ENCODE peak calls at places on chromosomes 1 and 21, in five cellular contexts. T is sigmoid colon, H is cardiac muscle cell, P is HCT116, W is Peyer's patch. E is an unnamed sample.

GRCh38 chr1:109295712-109296415 is 10.9 kb downstream of the MYBPHL start:
- DNase-seq in H (no peak), W (no peak), P (no peak), T (no peak), E (no peak)

GRCh38 chr1:56838726-56839125 is 15.9 kb upstream of the C8A start:
- DNase-seq in H (peak; percentile 26), T (no peak), W (no peak), P (no peak), E (no peak)

GRCh38 chr1:106600626-106601025 is 455.8 kb upstream of the PRMT6 start:
- DNase-seq in P (no peak), H (no peak), T (no peak), W (no peak), E (no peak)

GRCh38 chr1:3881191-3881475 is 18.9 kb downstream of the C1orf174 start:
- DNase-seq in W (peak; percentile 39), H (no peak), T (no peak), P (no peak), E (no peak)

GRCh38 chr1:179493323-179493722 is 82.4 kb downstream of the NPHS2 start:
- DNase-seq in P (no peak), T (no peak), W (no peak), H (peak; percentile 19), E (no peak)

GRCh38 chr1:115782571-115783281 is 14.2 kb upstream of the CASQ2 start:
- DNase-seq in P (peak; percentile 51), H (peak; percentile 82), T (no peak), W (no peak), E (no peak)

GRCh38 chr1:50968884-50969610 is 998 bp upstream of the CDKN2C start:
- DNase-seq in H (no peak), P (no peak), T (peak; percentile 74), W (peak; percentile 81), E (peak; percentile 79)

GRCh38 chr21:32320059-32320458 is 21.4 kb downstream of the MRAP start:
- DNase-seq in P (no peak), T (no peak), W (no peak), H (no peak), E (no peak)

GRCh38 chr1:89762801-89763648 is 57.8 kb upstream of the LRRC8D start:
- DNase-seq in W (peak; percentile 86), T (peak; percentile 90), H (peak; percentile 91), P (peak; percentile 28), E (peak; percentile 83)

GRCh38 chr21:28454978-28455600 is 537.6 kb downstream of the LTN1 start:
- DNase-seq in P (no peak), T (no peak), H (no peak), W (no peak), E (no peak)

GRCh38 chr21:45570826-45571601 is 28.8 kb upstream of the SLC19A1 start:
- DNase-seq in H (no peak), W (no peak), T (peak; percentile 94), P (no peak), E (no peak)

GRCh38 chr1:52366517-52366827 is 467 bp upstream of the CC2D1B start:
- DNase-seq in T (no peak), P (no peak), W (no peak), H (no peak), E (no peak)

GRCh38 chr1:52367272-52367671 is 1.3 kb upstream of the CC2D1B start:
- DNase-seq in P (no peak), W (no peak), H (no peak), T (no peak), E (no peak)

GRCh38 chr1:52365746-52366516 is at the start of gene CC2D1B:
- DNase-seq in W (peak; percentile 100), T (peak; percentile 99), H (peak; percentile 99), P (peak; percentile 96), E (peak; percentile 100)

GRCh38 chr1:52365091-52365745 is 787 bp downstream of the CC2D1B start:
- DNase-seq in H (peak; percentile 71), T (peak; percentile 87), W (peak; percentile 61), P (no peak), E (no peak)

GRCh38 chr1:52368383-52369172 is 2.6 kb upstream of the CC2D1B start:
- DNase-seq in W (peak; percentile 82), T (no peak), H (peak; percentile 45), P (peak; percentile 48), E (peak; percentile 75)
- TF ChIP-seq CTCF in W (no peak), T (no peak), H (peak; percentile 27), P (no peak), E (peak; percentile 27)

GRCh38 chr1:87140831-87141540 is 187.7 kb upstream of the LMO4 start:
- DNase-seq in H (no peak), T (no peak), P (no peak), W (no peak), E (no peak)
- H3K4me3 ChIP-seq in H (no peak overlapping the region), T (no peak overlapping the region), P (no peak overlapping the region), W (no peak overlapping the region), E (no peak overlapping the region)

GRCh38 chr1:212777166-212777565 is 14.4 kb downstream of the NSL1 start:
- DNase-seq in P (no peak), T (no peak), H (no peak), W (no peak), E (no peak)

GRCh38 chr1:212782422-212783154 is 9.0 kb downstream of the NSL1 start:
- DNase-seq in W (no peak), H (peak; percentile 52), T (no peak), P (no peak), E (no peak)

GRCh38 chr1:212783976-212784375 is 7.6 kb downstream of the NSL1 start:
- DNase-seq in P (no peak), H (no peak), W (no peak), T (no peak), E (no peak)

GRCh38 chr1:212780759-212781158 is 10.8 kb downstream of the NSL1 start:
- DNase-seq in W (no peak), H (no peak), T (no peak), P (no peak), E (no peak)

GRCh38 chr1:212781225-212781624 is 10.4 kb downstream of the NSL1 start:
- DNase-seq in T (no peak), H (no peak), P (no peak), W (no peak), E (no peak)
- H3K36me3 ChIP-seq in T (no peaks in the 10 kb centered on the region), H (peaks cover 36% of the 10 kb centered on the region), P (peaks cover 22% of the 10 kb centered on the region), W (no peaks in the 10 kb centered on the region), E (no peaks in the 10 kb centered on the region)

DNA sequence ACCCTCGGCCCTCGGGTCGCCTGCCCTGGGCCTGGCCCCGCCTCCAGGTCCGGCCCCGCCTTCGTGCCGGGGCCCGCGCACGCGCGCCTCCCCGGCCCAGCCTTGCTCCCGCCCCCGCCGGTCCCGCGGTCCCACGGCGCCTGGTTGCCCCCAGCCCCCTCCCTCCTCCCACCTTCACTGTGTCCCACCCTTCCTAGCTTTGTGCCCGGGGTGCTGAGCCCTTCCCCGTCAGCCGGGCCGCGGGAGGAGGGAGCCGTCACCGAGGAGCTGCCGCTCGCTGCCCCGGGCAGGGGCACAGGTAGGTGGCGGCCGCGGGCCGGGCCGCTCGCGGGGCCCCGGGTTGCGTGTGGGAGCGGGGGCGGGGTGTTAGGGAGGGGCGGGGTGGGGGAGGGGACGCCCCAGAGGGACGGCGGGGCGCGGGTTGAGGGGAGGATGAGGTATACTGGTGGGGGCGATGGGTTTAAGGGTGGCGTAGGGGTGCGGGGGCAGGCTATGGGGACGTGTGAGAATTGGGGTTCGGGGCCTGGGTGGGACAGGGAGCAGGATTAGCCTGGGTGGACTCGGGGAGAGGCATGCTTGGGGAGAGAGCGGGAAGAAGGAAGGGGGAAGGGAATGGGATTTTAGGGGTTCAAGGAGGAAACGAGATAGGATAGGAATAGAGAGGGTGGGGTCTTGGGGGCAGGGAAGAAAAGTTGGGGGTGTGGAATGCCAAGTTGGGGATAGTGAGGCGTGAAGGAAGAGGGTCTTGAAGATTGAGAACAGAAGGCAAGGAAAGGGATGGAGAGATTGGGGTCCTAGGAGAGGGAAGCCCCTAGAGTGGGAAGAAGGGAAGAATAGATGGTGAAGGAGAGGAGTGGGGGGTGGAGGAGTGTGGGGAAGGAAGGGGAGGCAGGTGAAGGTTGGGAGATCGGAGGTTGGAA is at the start of gene LRRC42:
- DNase-seq in H (no peak), P (no peak), T (no peak), W (no peak), E (no peak)
- TF ChIP-seq CTCF in H (peak; percentile 31), P (peak; percentile 36), T (no peak), W (no peak), E (peak; percentile 21)

GRCh38 chr1:2103266-2103900 is 53.2 kb downstream of the PRKCZ start:
- DNase-seq in H (no peak), P (no peak), W (no peak), T (no peak), E (no peak)

GRCh38 chr1:2104621-2105427 is 54.6 kb downstream of the PRKCZ start:
- DNase-seq in W (peak; percentile 68), P (no peak), H (no peak), T (no peak), E (no peak)

GRCh38 chr1:2105781-2106524 is 55.7 kb downstream of the PRKCZ start:
- DNase-seq in P (no peak), T (no peak), H (no peak), W (no peak), E (no peak)

GRCh38 chr1:2102753-2103152 is 52.5 kb downstream of the PRKCZ start:
- DNase-seq in P (no peak), H (no peak), T (no peak), W (no peak), E (no peak)

GRCh38 chr1:2103901-2104590 is 53.8 kb downstream of the PRKCZ start:
- DNase-seq in W (no peak), H (no peak), T (no peak), P (no peak), E (no peak)
- H3K4me3 ChIP-seq in W (no peak overlapping the region), H (no peak overlapping the region), T (no peak overlapping the region), P (no peak overlapping the region), E (no peak overlapping the region)

DNA sequence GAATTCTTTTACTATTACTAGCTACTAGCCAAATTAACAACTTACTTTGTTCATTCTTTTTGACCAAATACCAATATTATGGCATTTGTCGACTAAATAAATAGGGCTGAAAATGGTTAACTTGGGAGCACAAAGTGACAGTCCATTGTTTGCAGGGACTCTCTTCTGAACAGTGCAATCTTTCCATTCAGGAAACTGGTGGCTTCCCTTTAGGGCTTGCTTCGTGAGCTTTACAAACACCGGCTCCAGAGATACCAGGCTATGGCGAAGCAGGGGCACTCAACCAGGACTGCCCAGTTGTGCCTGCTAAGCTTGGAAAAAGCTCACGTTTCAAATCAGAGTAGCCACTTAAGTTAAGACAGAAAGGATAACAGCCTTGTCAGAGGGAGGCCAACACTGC is 12.3 kb downstream of the RAB42 start:
- DNase-seq in H (no peak), P (no peak), T (no peak), W (no peak), E (no peak)
- H3K36me3 ChIP-seq in H (peaks cover 10% of the 10 kb centered on the region), P (peaks cover 12% of the 10 kb centered on the region), T (peaks cover 31% of the 10 kb centered on the region), W (no peaks in the 10 kb centered on the region), E (peaks cover 13% of the 10 kb centered on the region)

GRCh38 chr1:21490774-21491482 is 18.3 kb upstream of the ALPL start:
- DNase-seq in H (peak; percentile 70), W (no peak), P (no peak), T (no peak), E (no peak)
- TF ChIP-seq CTCF in H (peak; percentile 56), W (no peak), P (peak; percentile 63), T (no peak), E (peak; percentile 33)

GRCh38 chr1:225469051-225469450 is 41.2 kb upstream of the LBR start:
- DNase-seq in H (no peak), P (no peak), W (no peak), T (peak; percentile 37), E (no peak)
- H3K4me3 ChIP-seq in H (no peak overlapping the region), P (no peak overlapping the region), W (no peak overlapping the region), T (no peak overlapping the region), E (no peak overlapping the region)

DNA sequence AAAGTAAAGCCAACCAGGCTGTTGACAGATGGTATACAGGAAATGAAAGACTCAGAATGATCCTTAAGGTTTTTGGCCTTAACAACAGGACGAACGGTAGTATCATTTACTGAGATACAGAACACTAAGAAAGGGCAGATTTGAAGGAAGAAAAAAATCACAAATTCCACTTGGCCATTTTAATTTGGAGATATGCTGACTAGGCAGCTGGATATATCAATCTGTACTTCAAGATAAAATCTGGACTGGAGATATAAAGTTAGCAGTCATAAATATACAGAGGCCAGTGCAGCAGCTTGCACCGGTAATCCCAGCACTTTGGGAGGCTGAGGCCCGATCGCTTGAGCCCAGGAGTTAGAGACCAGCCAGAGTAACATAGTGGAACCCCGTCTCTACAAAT is 1.3 kb downstream of the NVL start:
- DNase-seq in P (no peak), T (no peak), H (no peak), W (no peak), E (no peak)
- H3K36me3 ChIP-seq in P (no peaks in the 10 kb centered on the region), T (peaks cover 3% of the 10 kb centered on the region), H (no peaks in the 10 kb centered on the region), W (no peaks in the 10 kb centered on the region), E (no peaks in the 10 kb centered on the region)